ENCODE peak calls at places on chromosomes 4 and X, in seven cellular contexts. F is sigmoid colon, O is IMR-90, H is stomach, J is tibial nerve, W is Peyer's patch, U is ovary. P is an unnamed sample. For H3K27me3 and H3K36me3, the result is how much of the 10 kb centered on the place peaks cover.

GRCh38 chr4:141329174-141329569 is 108.5 kb downstream of the ZNF330 start:
- DNase-seq in F (no peak), O (peak), H (no peak), J (peak), W (no peak), U (no peak), P (no peak)

GRCh38 chrX:118603981-118604380 is 108.4 kb downstream of the DOCK11 start:
- DNase-seq in F (peak), O (peak), H (peak), J (peak), W (peak), U (peak), P (peak)

GRCh38 chr4:38368612-38369011 is 295.4 kb upstream of the KLF3 start:
- DNase-seq in F (no peak), O (peak), H (no peak), J (no peak), W (no peak), U (no peak), P (no peak)

GRCh38 chrX:12877386-12877785 is 10.5 kb downstream of the TLR7 start:
- DNase-seq in F (no peak), O (no peak), H (no peak), J (no peak), W (no peak), U (no peak), P (no peak)

GRCh38 chr4:94352996-94353395 is 10.4 kb upstream of the HPGDS start:
- DNase-seq in F (no peak), O (no peak), H (no peak), J (peak), W (no peak), U (no peak), P (no peak)

GRCh38 chr4:118783887-118784286 is 52.0 kb downstream of the SEC24D start:
- DNase-seq in F (no peak), O (peak), H (no peak), J (peak), W (no peak), U (no peak), P (no peak)

GRCh38 chr4:135718019-135718418 is 1516.4 kb upstream of the PABPC4L start:
- DNase-seq in F (no peak), O (peak), H (no peak), J (no peak), W (no peak), U (no peak), P (no peak)

GRCh38 chrX:56812515-56813105 is 83.6 kb downstream of the NBDY start:
- DNase-seq in F (no peak), O (no peak), H (no peak), J (no peak), W (no peak), U (no peak), P (no peak)

GRCh38 chr4:78222575-78223186 is 165.6 kb downstream of the FRAS1 start:
- DNase-seq in F (no peak), O (no peak), H (no peak), J (no peak), W (no peak), U (no peak), P (no peak)

GRCh38 chrX:74449937-74450330 is 28.6 kb downstream of the SLC16A2 start:
- DNase-seq in F (no peak), O (peak), H (no peak), J (no peak), W (no peak), U (no peak), P (no peak)

GRCh38 chrX:11119295-11119943 is 8.3 kb downstream of the HCCS start:
- DNase-seq in F (no peak), O (no peak), H (no peak), J (no peak), W (no peak), U (no peak), P (no peak)

GRCh38 chrX:11111947-11112346 is 815 bp downstream of the HCCS start:
- DNase-seq in F (no peak), O (no peak), H (no peak), J (no peak), W (no peak), U (no peak), P (no peak)

GRCh38 chrX:11113731-11114130 is 2.6 kb downstream of the HCCS start:
- DNase-seq in F (no peak), O (peak), H (no peak), J (no peak), W (no peak), U (no peak), P (no peak)

DNA sequence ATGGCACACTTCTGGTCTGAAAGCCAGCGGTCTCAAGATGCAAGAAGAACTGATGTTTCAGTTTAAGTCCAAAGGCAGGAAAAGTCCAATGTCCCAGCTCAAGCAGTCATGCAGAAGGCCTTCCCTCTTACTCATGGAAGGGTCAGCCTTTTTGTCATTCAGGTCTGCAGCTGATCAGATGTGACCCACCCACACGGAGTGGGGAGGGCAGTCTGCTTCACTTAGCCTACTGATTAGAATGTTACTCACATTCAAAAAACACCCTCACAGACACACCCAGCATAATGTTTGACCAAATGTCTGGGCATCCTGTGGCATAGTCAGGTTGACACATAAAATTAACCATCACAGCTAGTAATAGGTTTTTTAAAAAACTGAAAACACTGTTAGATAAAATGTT is 6.6 kb downstream of the HCCS start:
- DNase-seq in F (no peak), O (no peak), H (no peak), J (no peak), W (no peak), U (no peak), P (no peak)
- H3K27me3 ChIP-seq in F (under half), O (under half), H (under half), J (under half), W (under half), U (under half), P (under half)

GRCh38 chr4:157459789-157460188 is 239.3 kb downstream of the GRIA2 start:
- DNase-seq in F (no peak), O (no peak), H (no peak), J (no peak), W (no peak), U (no peak), P (no peak)
- H3K36me3 ChIP-seq in F (under half), O (under half), H (under half), J (under half), W (under half), U (under half), P (under half)

DNA sequence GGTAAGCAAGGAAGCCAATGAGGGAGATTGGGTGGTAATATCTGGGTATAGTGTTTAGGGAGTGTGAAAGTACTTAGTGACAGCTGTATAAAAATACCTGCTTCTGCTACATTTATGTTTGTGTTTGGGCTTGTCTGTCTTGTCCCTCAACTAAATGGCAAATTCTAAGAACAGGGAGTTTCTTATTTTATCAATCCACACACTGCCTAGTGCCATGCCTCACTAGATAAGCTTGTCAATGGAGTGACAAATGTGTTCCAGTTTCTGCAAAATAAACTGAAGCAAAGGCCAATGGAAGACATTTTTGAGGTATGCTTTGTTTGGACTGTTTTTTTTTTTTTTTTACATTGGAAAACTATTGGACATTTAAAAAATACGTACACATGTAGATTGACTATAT is 418.0 kb downstream of the SH2D1A start:
- DNase-seq in F (no peak), O (no peak), H (no peak), J (no peak), W (no peak), U (no peak), P (no peak)
- TF ChIP-seq POLR2A in F (no peak), O (no peak), H (no peak), J (no peak), W (no peak), U (no peak), P (no peak)

GRCh38 chr4:4849524-4850193 is 9.8 kb upstream of the MSX1 start:
- DNase-seq in F (peak), O (no peak), H (no peak), J (no peak), W (no peak), U (no peak), P (no peak)
- H3K27me3 ChIP-seq in F (half or more), O (under half), H (half or more), J (under half), W (under half), U (under half), P (under half)

GRCh38 chr4:153523941-153524386 is 57.8 kb downstream of the TMEM131L start:
- DNase-seq in F (no peak), O (peak), H (no peak), J (no peak), W (no peak), U (peak), P (no peak)
- H3K36me3 ChIP-seq in F (under half), O (under half), H (under half), J (under half), W (under half), U (under half), P (under half)

P was measured in uterus.